ENCODE peak calls at places on chromosomes 1 and 21, in nine cellular contexts. N is pancreas; W is sigmoid colon; R is RWPE2; T is AG04450; Q is RWPE1; H is foreskin keratinocyte; O is CD4-positive, CD25-positive, alpha-beta regulatory T cell; A is upper lobe of right lung. P is an unnamed sample.

GRCh38 chr1:88890790-88891317 is 513 bp downstream of the GTF2B start:
- DNase-seq in Q (no peak), A (no peak), O (peak), T (no peak), H (peak), N (peak), R (no peak), W (no peak), P (no peak)

GRCh38 chr1:161805399-161806197 is 39.5 kb downstream of the ATF6 start:
- DNase-seq in H (no peak), W (no peak), O (no peak), N (no peak), Q (no peak), T (no peak), A (no peak), R (no peak), P (no peak)

GRCh38 chr1:168195199-168196135 is 16.7 kb downstream of the TIPRL start:
- DNase-seq in H (no peak), N (no peak), T (no peak), W (no peak), Q (no peak), O (no peak), R (no peak), A (no peak), P (no peak)

GRCh38 chr1:41425369-41425768 is 59.1 kb downstream of the EDN2 start:
- DNase-seq in T (no peak), R (no peak), N (no peak), W (no peak), O (no peak), Q (no peak), A (no peak), H (no peak), P (no peak)

GRCh38 chr1:148308832-148309458 is 156.9 kb upstream of the NBPF11 start:
- DNase-seq in N (no peak), H (peak), O (no peak), R (no peak), Q (no peak), W (no peak), A (no peak), T (no peak), P (no peak)

GRCh38 chr1:114206392-114206791 is 52.7 kb upstream of the SYT6 start:
- DNase-seq in A (no peak), H (no peak), Q (no peak), W (no peak), O (no peak), R (no peak), T (no peak), N (no peak), P (no peak)

GRCh38 chr1:14485285-14485684 is 113.2 kb upstream of the KAZN start:
- DNase-seq in W (no peak), N (no peak), H (no peak), Q (no peak), A (no peak), O (no peak), T (no peak), R (no peak), P (no peak)

GRCh38 chr1:34929853-34930701 is 627 bp upstream of the DLGAP3 start:
- DNase-seq in Q (no peak), W (no peak), O (no peak), R (no peak), N (no peak), H (no peak), T (no peak), A (no peak), P (no peak)

GRCh38 chr1:19344372-19344810 is 32.3 kb downstream of the SLC66A1 start:
- DNase-seq in N (no peak), O (peak), W (peak), A (peak), R (no peak), H (no peak), Q (peak), T (no peak), P (peak)

GRCh38 chr1:178534137-178534868 is 21.4 kb downstream of the TEX35 start:
- DNase-seq in A (no peak), N (no peak), H (no peak), W (peak), R (no peak), O (no peak), Q (no peak), T (no peak), P (no peak)

GRCh38 chr1:39132505-39133339 is 71.8 kb upstream of the MACF1 start:
- DNase-seq in R (peak), W (peak), T (no peak), N (peak), A (peak), Q (peak), O (no peak), H (peak), P (no peak)

GRCh38 chr1:93584238-93585003 is 97.2 kb downstream of the BCAR3 start:
- DNase-seq in A (no peak), R (no peak), N (no peak), O (no peak), W (no peak), Q (no peak), H (no peak), T (no peak), P (no peak)

GRCh38 chr21:40625991-40626390 is 221.0 kb downstream of the DSCAM start:
- DNase-seq in Q (no peak), O (no peak), H (no peak), T (no peak), W (no peak), R (no peak), A (no peak), N (no peak), P (no peak)

GRCh38 chr1:81899214-81899613 is 98.5 kb downstream of the ADGRL2 start:
- DNase-seq in N (no peak), R (no peak), T (no peak), W (no peak), O (no peak), A (no peak), Q (no peak), H (no peak), P (no peak)

GRCh38 chr1:236103646-236104218 is 38.6 kb upstream of the GPR137B start:
- DNase-seq in T (no peak), Q (peak), H (no peak), R (no peak), N (peak), W (no peak), A (no peak), O (peak), P (peak)

GRCh38 chr1:116911166-116911553 is 1.4 kb downstream of the PTGFRN start:
- DNase-seq in A (no peak), W (peak), N (no peak), T (no peak), H (no peak), Q (no peak), O (no peak), R (no peak), P (no peak)

GRCh38 chr1:41487729-41488598 is 3.5 kb upstream of the EDN2 start:
- DNase-seq in A (no peak), N (no peak), R (no peak), O (no peak), H (no peak), W (no peak), Q (no peak), T (no peak), P (no peak)

GRCh38 chr1:182909578-182909977 is 43.4 kb downstream of the SHCBP1L start:
- DNase-seq in T (no peak), N (no peak), H (no peak), Q (no peak), W (no peak), R (no peak), A (no peak), O (no peak), P (no peak)

GRCh38 chr1:191240925-191241324 is 763.3 kb upstream of the BRINP3 start:
- DNase-seq in T (peak), Q (no peak), O (no peak), W (no peak), A (no peak), N (no peak), H (no peak), R (no peak), P (no peak)

GRCh38 chr1:12204140-12204539 is 25.7 kb upstream of the VPS13D start:
- DNase-seq in N (no peak), H (no peak), Q (no peak), R (no peak), O (peak), A (no peak), T (no peak), W (no peak), P (no peak)

GRCh38 chr1:36257375-36257767 is 33.1 kb downstream of the THRAP3 start:
- DNase-seq in T (no peak), N (no peak), A (no peak), W (no peak), Q (no peak), O (no peak), H (no peak), R (no peak), P (no peak)

GRCh38 chr1:149995927-149996326 is 14.6 kb downstream of the OTUD7B start:
- DNase-seq in N (no peak), A (no peak), R (no peak), W (no peak), O (no peak), Q (peak), H (peak), T (no peak), P (no peak)

GRCh38 chr1:93673159-93673657 is 8.4 kb downstream of the BCAR3 start:
- DNase-seq in R (no peak), O (no peak), A (no peak), W (no peak), H (no peak), N (no peak), T (no peak), Q (no peak), P (no peak)

GRCh38 chr1:220498188-220498587 is 29.7 kb upstream of the MARK1 start:
- DNase-seq in T (no peak), O (no peak), N (no peak), A (no peak), R (no peak), H (peak), W (no peak), Q (peak), P (no peak)

GRCh38 chr1:219931033-219931432 is 2.7 kb upstream of the SLC30A10 start:
- DNase-seq in H (no peak), W (no peak), N (no peak), R (no peak), T (no peak), O (no peak), A (no peak), Q (no peak), P (no peak)

GRCh38 chr1:108976658-108977057 is 13.4 kb upstream of the CLCC1 start:
- DNase-seq in N (no peak), Q (no peak), W (no peak), A (no peak), R (no peak), H (no peak), T (no peak), O (no peak), P (no peak)
- H3K27ac ChIP-seq in N (no peak), Q (no peak), W (no peak), A (no peak), R (no peak), H (no peak), T (no peak), O (no peak), P (no peak)

GRCh38 chr1:94714552-94714951 is 105.6 kb upstream of the SLC44A3 start:
- DNase-seq in N (no peak), T (no peak), H (no peak), Q (no peak), A (no peak), W (no peak), R (no peak), O (no peak), P (no peak)

GRCh38 chr1:94716966-94717365 is 103.2 kb upstream of the SLC44A3 start:
- DNase-seq in Q (no peak), R (no peak), W (no peak), A (no peak), N (no peak), T (no peak), H (no peak), O (no peak), P (no peak)

GRCh38 chr1:94715311-94715710 is 104.8 kb upstream of the SLC44A3 start:
- DNase-seq in H (no peak), Q (no peak), T (no peak), R (no peak), W (no peak), N (no peak), O (no peak), A (no peak), P (no peak)

GRCh38 chr1:94714152-94714551 is 106.0 kb upstream of the SLC44A3 start:
- DNase-seq in Q (no peak), R (no peak), A (no peak), N (no peak), O (no peak), W (no peak), T (no peak), H (no peak), P (no peak)

DNA sequence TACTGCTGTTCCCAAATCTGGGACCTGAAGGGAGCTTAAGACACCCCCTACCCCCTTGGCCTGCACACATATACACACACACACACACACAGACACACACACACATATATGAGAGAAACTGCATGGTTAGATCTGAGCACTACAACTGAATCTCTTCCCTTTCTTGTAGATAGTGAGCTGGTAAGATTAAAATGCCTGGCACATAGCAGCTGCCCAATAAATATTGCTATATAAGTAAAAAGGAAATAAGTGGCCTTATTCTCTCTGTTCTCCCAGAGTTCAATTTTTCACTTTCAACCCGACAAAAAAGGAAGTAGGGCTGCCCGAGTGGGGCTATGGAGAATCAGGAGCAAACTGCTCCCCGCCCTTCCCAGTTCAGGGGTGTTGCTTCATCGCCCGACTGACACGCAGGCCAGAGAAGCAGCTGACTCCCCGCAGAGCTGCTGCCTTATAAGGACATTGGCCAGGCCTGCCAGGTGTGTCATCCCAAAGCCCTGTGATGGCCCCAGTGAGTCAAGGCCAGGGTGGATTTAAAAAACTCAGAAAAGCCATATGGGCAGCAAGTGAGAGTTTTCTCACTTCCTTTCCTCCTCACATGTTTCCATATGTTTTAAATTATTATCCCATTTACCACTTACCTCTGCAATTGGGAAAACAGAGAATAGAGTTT is 106.5 kb upstream of the SLC44A3 start:
- DNase-seq in W (peak), R (peak), N (peak), Q (peak), H (peak), A (peak), T (peak), O (no peak), P (no peak)
- H3K27ac ChIP-seq in W (peak), R (peak), N (no peak), Q (peak), H (no peak), A (no peak), T (peak), O (no peak), P (no peak)

GRCh38 chr21:45405271-45405818 is 380 bp downstream of the COL18A1 start:
- DNase-seq in A (no peak), Q (peak), N (no peak), R (peak), H (no peak), T (no peak), W (peak), O (no peak), P (no peak)
- H3K27ac ChIP-seq in A (peak), Q (peak), N (peak), R (no peak), H (no peak), T (no peak), W (peak), O (no peak), P (no peak)

GRCh38 chr21:36126621-36127110 is 8.2 kb upstream of the CBR3 start:
- DNase-seq in Q (no peak), H (peak), N (no peak), R (no peak), T (no peak), W (no peak), A (peak), O (no peak), P (no peak)
- H3K27ac ChIP-seq in Q (peak), H (no peak), N (no peak), R (no peak), T (no peak), W (no peak), A (no peak), O (no peak), P (no peak)

GRCh38 chr1:208219098-208219658 is 25.0 kb downstream of the PLXNA2 start:
- DNase-seq in A (no peak), O (no peak), R (no peak), W (no peak), H (peak), T (no peak), N (no peak), Q (peak), P (no peak)
- H3K27ac ChIP-seq in A (peak), O (no peak), R (peak), W (peak), H (peak), T (peak), N (no peak), Q (peak), P (peak)

DNA sequence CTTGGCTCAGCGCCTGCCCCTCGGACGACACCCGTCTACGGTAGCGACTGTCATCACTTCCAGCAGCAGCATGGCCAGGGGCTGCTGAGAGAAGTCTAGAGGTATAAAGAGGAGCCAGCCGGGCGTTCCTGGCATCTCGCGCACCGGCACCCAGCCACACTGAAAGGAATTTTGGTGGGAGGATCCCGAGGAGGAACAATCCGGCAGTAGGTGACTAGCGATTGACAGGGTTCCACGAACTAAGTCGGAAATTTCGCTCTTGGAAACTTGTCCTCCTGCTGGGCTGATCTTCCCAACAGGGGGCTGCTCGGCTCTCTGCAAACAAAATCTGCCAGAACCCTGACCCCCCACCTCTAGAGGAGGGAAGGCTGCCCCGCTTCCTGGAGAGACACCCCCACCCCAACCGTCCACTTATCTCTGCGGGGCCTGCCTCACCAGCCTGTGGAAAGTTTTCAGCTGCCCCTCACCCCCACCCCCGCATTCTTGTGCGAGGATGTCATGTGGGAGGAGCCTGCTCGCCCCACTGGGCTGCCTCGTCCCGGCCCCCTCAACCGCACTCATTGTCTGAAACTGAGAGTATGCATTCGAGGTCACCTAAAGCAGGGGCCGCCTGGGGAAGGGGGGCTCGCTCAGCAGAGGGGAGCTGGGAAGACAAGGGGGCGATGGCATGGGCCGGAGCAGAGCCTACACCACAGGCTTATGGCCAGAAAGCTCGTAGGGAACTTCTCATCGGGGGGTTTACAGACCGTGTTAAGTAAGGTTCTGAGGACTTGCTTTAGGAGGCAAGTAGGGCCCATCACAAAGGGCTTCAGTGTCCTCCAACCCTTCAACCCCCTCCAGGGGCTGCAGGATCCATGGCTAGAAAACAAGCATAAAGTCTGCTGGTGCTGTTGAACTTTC is 9.6 kb downstream of the EPHA2 start:
- DNase-seq in T (peak), Q (peak), O (no peak), R (peak), A (peak), W (peak), N (peak), H (peak), P (no peak)
- H3K27ac ChIP-seq in T (peak), Q (peak), O (no peak), R (peak), A (peak), W (peak), N (peak), H (peak), P (peak)

GRCh38 chr1:227356582-227357228 is 38.4 kb upstream of the CDC42BPA start:
- DNase-seq in T (no peak), R (no peak), O (no peak), N (peak), W (no peak), H (peak), Q (peak), A (no peak), P (no peak)
- H3K27ac ChIP-seq in T (peak), R (peak), O (no peak), N (no peak), W (no peak), H (peak), Q (peak), A (peak), P (no peak)

GRCh38 chr1:173853074-173853473 is 14.7 kb downstream of the GAS5 start:
- DNase-seq in R (no peak), O (no peak), N (no peak), T (peak), Q (no peak), H (no peak), A (no peak), W (no peak), P (no peak)
- H3K27ac ChIP-seq in R (peak), O (no peak), N (no peak), T (peak), Q (no peak), H (no peak), A (peak), W (no peak), P (no peak)